ENCODE peak calls at places on chromosomes 5 and 9, in five cellular contexts. One of them, this sample, is unnamed. For H3K9me3 and H3K4me1, the result is how much of the 10 kb centered on the place peaks cover.

GRCh38 chr9:133132174-133132573 is 11.1 kb upstream of the RALGDS start:
- DNase-seq in suprapubic skin: no peak
- DNase-seq in CD8-positive, alpha-beta T cell: no peak
- DNase-seq in hepatocyte: no peak
- DNase-seq in kidney: peak
- DNase-seq in this sample: no peak

GRCh38 chr9:14399736-14400657 is 86.1 kb upstream of the NFIB start:
- DNase-seq in CD8-positive, alpha-beta T cell: no peak
- DNase-seq in hepatocyte: no peak
- DNase-seq in kidney: no peak
- DNase-seq in suprapubic skin: no peak
- DNase-seq in this sample: no peak

GRCh38 chr5:111774525-111774924 is 17.5 kb upstream of the NREP start:
- DNase-seq in kidney: peak
- DNase-seq in suprapubic skin: no peak
- DNase-seq in CD8-positive, alpha-beta T cell: no peak
- DNase-seq in hepatocyte: peak
- DNase-seq in this sample: peak

GRCh38 chr5:170741801-170742200 is 41.7 kb upstream of the GABRP start:
- DNase-seq in hepatocyte: no peak
- DNase-seq in kidney: no peak
- DNase-seq in suprapubic skin: no peak
- DNase-seq in CD8-positive, alpha-beta T cell: no peak
- DNase-seq in this sample: peak

GRCh38 chr5:97591781-97592180 is 408.7 kb upstream of the RIOK2 start:
- DNase-seq in hepatocyte: no peak
- DNase-seq in suprapubic skin: no peak
- DNase-seq in CD8-positive, alpha-beta T cell: no peak
- DNase-seq in kidney: no peak
- DNase-seq in this sample: no peak

GRCh38 chr5:154740483-154740882 is 14.7 kb upstream of the LARP1 start:
- DNase-seq in suprapubic skin: peak
- DNase-seq in CD8-positive, alpha-beta T cell: no peak
- DNase-seq in hepatocyte: peak
- DNase-seq in kidney: no peak
- DNase-seq in this sample: no peak

GRCh38 chr5:174239718-174240117 is 194.2 kb downstream of the NSG2 start:
- DNase-seq in CD8-positive, alpha-beta T cell: no peak
- DNase-seq in suprapubic skin: no peak
- DNase-seq in kidney: no peak
- DNase-seq in hepatocyte: no peak
- DNase-seq in this sample: no peak

GRCh38 chr9:13806731-13807130 is 507.2 kb downstream of the NFIB start:
- DNase-seq in suprapubic skin: no peak
- DNase-seq in kidney: no peak
- DNase-seq in CD8-positive, alpha-beta T cell: no peak
- DNase-seq in hepatocyte: no peak
- DNase-seq in this sample: no peak

GRCh38 chr9:77743381-77743780 is 95.3 kb upstream of the GNA14 start:
- DNase-seq in CD8-positive, alpha-beta T cell: no peak
- DNase-seq in kidney: no peak
- DNase-seq in hepatocyte: no peak
- DNase-seq in suprapubic skin: no peak
- DNase-seq in this sample: no peak

GRCh38 chr9:31519011-31519410 is 865.4 kb upstream of the ACO1 start:
- DNase-seq in CD8-positive, alpha-beta T cell: peak
- DNase-seq in hepatocyte: peak
- DNase-seq in kidney: no peak
- DNase-seq in suprapubic skin: no peak
- DNase-seq in this sample: peak

GRCh38 chr9:105425817-105426433 is 21.9 kb upstream of the FSD1L start:
- DNase-seq in CD8-positive, alpha-beta T cell: no peak
- DNase-seq in hepatocyte: no peak
- DNase-seq in suprapubic skin: no peak
- DNase-seq in kidney: no peak
- DNase-seq in this sample: no peak

GRCh38 chr5:144332265-144332664 is 161.6 kb downstream of the KCTD16 start:
- DNase-seq in CD8-positive, alpha-beta T cell: no peak
- DNase-seq in kidney: no peak
- DNase-seq in hepatocyte: no peak
- DNase-seq in suprapubic skin: no peak
- DNase-seq in this sample: peak

GRCh38 chr5:60989790-60990189 is 44.8 kb downstream of the NDUFAF2 start:
- DNase-seq in CD8-positive, alpha-beta T cell: no peak
- DNase-seq in suprapubic skin: no peak
- DNase-seq in hepatocyte: no peak
- DNase-seq in kidney: no peak
- DNase-seq in this sample: no peak
- H3K9me3 ChIP-seq in CD8-positive, alpha-beta T cell: under half
- H3K9me3 ChIP-seq in suprapubic skin: under half
- H3K9me3 ChIP-seq in hepatocyte: under half
- H3K9me3 ChIP-seq in kidney: under half
- H3K9me3 ChIP-seq in this sample: under half

GRCh38 chr9:97635026-97635425 is 1.4 kb downstream of the NCBP1 start:
- DNase-seq in CD8-positive, alpha-beta T cell: no peak
- DNase-seq in kidney: no peak
- DNase-seq in hepatocyte: no peak
- DNase-seq in suprapubic skin: no peak
- DNase-seq in this sample: no peak
- H3K4me1 ChIP-seq in CD8-positive, alpha-beta T cell: under half
- H3K4me1 ChIP-seq in kidney: under half
- H3K4me1 ChIP-seq in hepatocyte: under half
- H3K4me1 ChIP-seq in suprapubic skin: under half
- H3K4me1 ChIP-seq in this sample: under half

GRCh38 chr5:142110988-142111687 is 2.6 kb downstream of the NDFIP1 start:
- DNase-seq in hepatocyte: no peak
- DNase-seq in CD8-positive, alpha-beta T cell: no peak
- DNase-seq in kidney: no peak
- DNase-seq in suprapubic skin: no peak
- DNase-seq in this sample: no peak
- H3K4me3 ChIP-seq in hepatocyte: no peak
- H3K4me3 ChIP-seq in CD8-positive, alpha-beta T cell: peak
- H3K4me3 ChIP-seq in kidney: peak
- H3K4me3 ChIP-seq in suprapubic skin: no peak
- H3K4me3 ChIP-seq in this sample: peak

GRCh38 chr5:180847053-180847452 is 14.0 kb downstream of the ZFP62 start:
- DNase-seq in suprapubic skin: no peak
- DNase-seq in hepatocyte: no peak
- DNase-seq in CD8-positive, alpha-beta T cell: no peak
- DNase-seq in kidney: no peak
- DNase-seq in this sample: no peak
- H3K9me3 ChIP-seq in suprapubic skin: under half
- H3K9me3 ChIP-seq in hepatocyte: under half
- H3K9me3 ChIP-seq in CD8-positive, alpha-beta T cell: under half
- H3K9me3 ChIP-seq in kidney: under half
- H3K9me3 ChIP-seq in this sample: half or more

GRCh38 chr5:113204525-113205161 is 228.0 kb downstream of the DCP2 start:
- DNase-seq in CD8-positive, alpha-beta T cell: no peak
- DNase-seq in hepatocyte: no peak
- DNase-seq in kidney: no peak
- DNase-seq in suprapubic skin: peak
- DNase-seq in this sample: peak
- H3K4me1 ChIP-seq in CD8-positive, alpha-beta T cell: under half
- H3K4me1 ChIP-seq in hepatocyte: under half
- H3K4me1 ChIP-seq in kidney: under half
- H3K4me1 ChIP-seq in suprapubic skin: half or more
- H3K4me1 ChIP-seq in this sample: under half

This sample was measured in endodermal cell.